ENCODE peak calls at places on chromosome 3, in six cellular contexts. N is AG08396, Z is ELR, M is Caco-2, K is pons, V is ELF-1. S is an unnamed sample.

GRCh38 chr3:151008699-151009098 is 36.2 kb upstream of the CLRN1 start:
- DNase-seq in V (no peak), K (peak), N (peak), M (peak), Z (peak), S (peak)

GRCh38 chr3:14532691-14533456 is 7.3 kb downstream of the GRIP2 start:
- DNase-seq in K (no peak), N (no peak), M (no peak), V (peak), Z (peak), S (no peak)

GRCh38 chr3:62557450-62557849 is 184.1 kb upstream of the FEZF2 start:
- DNase-seq in K (no peak), V (no peak), M (no peak), Z (no peak), N (no peak), S (no peak)

GRCh38 chr3:71713041-71713440 is 12.2 kb downstream of the EIF4E3 start:
- DNase-seq in M (no peak), K (no peak), N (no peak), V (no peak), Z (no peak), S (no peak)

GRCh38 chr3:87227104-87227834 is at the start of gene CHMP2B:
- DNase-seq in K (peak), M (peak), Z (peak), N (peak), V (peak), S (peak)

GRCh38 chr3:46085421-46086082 is 58.3 kb upstream of the XCR1 start:
- DNase-seq in K (no peak), N (no peak), V (no peak), M (no peak), Z (no peak), S (no peak)

GRCh38 chr3:100634493-100635272 is 25.3 kb downstream of the ADGRG7 start:
- DNase-seq in Z (peak), K (no peak), N (no peak), M (peak), V (peak), S (no peak)

GRCh38 chr3:122415762-122416654 is at the start of gene WDR5B:
- DNase-seq in V (peak), Z (peak), M (peak), N (peak), K (peak), S (peak)

GRCh38 chr3:111668912-111669488 is 73.9 kb upstream of the ZBED2 start:
- DNase-seq in K (peak), M (peak), Z (peak), V (peak), N (peak), S (peak)

GRCh38 chr3:195458188-195458800 is 15.5 kb upstream of the ACAP2 start:
- DNase-seq in K (peak), Z (no peak), M (no peak), N (no peak), V (no peak), S (no peak)

GRCh38 chr3:112409061-112409460 is 76.1 kb downstream of the CD200 start:
- DNase-seq in N (no peak), K (no peak), V (no peak), Z (no peak), M (peak), S (no peak)

GRCh38 chr3:138349926-138350665 is 1.7 kb downstream of the MRAS start:
- DNase-seq in K (no peak), Z (no peak), V (no peak), M (no peak), N (peak), S (no peak)

GRCh38 chr3:129809297-129809696 is 84.2 kb downstream of the TMCC1 start:
- DNase-seq in V (no peak), N (no peak), M (no peak), Z (no peak), K (no peak), S (no peak)

GRCh38 chr3:65871305-65872141 is 167.2 kb downstream of the MAGI1 start:
- DNase-seq in Z (no peak), N (no peak), K (peak), V (no peak), M (peak), S (no peak)

GRCh38 chr3:151327571-151328198 is 1.7 kb downstream of the P2RY13 start:
- DNase-seq in M (no peak), Z (peak), V (no peak), N (no peak), K (peak), S (no peak)

GRCh38 chr3:172846706-172847105 is 96.2 kb downstream of the ECT2 start:
- DNase-seq in N (no peak), Z (peak), V (no peak), M (no peak), K (no peak), S (peak)

GRCh38 chr3:10198761-10199688 is 34.3 kb downstream of the IRAK2 start:
- DNase-seq in M (no peak), Z (peak), N (no peak), K (peak), V (no peak), S (no peak)

GRCh38 chr3:190150681-190151080 is 30.0 kb upstream of the P3H2 start:
- DNase-seq in V (peak), N (no peak), K (no peak), M (no peak), Z (no peak), S (no peak)

GRCh38 chr3:14393440-14394111 is 8.8 kb upstream of the SLC6A6 start:
- DNase-seq in K (no peak), V (peak), M (no peak), Z (no peak), N (peak), S (no peak)

GRCh38 chr3:50028336-50028735 is 60.4 kb upstream of the RBM5 start:
- DNase-seq in V (no peak), Z (no peak), N (peak), M (no peak), K (no peak), S (no peak)

GRCh38 chr3:66336358-66336766 is 115.6 kb downstream of the SLC25A26 start:
- DNase-seq in Z (no peak), K (peak), N (no peak), M (no peak), V (no peak), S (no peak)

GRCh38 chr3:147854542-147854941 is 445.4 kb downstream of the ZIC1 start:
- DNase-seq in Z (no peak), V (no peak), K (no peak), M (no peak), N (no peak), S (no peak)

GRCh38 chr3:123412811-123413588 is 35.9 kb downstream of the ADCY5 start:
- DNase-seq in K (peak), Z (no peak), V (peak), N (no peak), M (no peak), S (no peak)

GRCh38 chr3:164303894-164304293 is 774.4 kb downstream of the SI start:
- DNase-seq in K (no peak), N (no peak), M (no peak), V (no peak), Z (no peak), S (no peak)

GRCh38 chr3:43378066-43378935 is 92.0 kb downstream of the SNRK start:
- DNase-seq in N (peak), V (peak), K (no peak), Z (peak), M (peak), S (no peak)

GRCh38 chr3:81998139-81998755 is 236.8 kb upstream of the GBE1 start:
- DNase-seq in N (no peak), V (no peak), Z (peak), K (no peak), M (no peak), S (no peak)

GRCh38 chr3:111859061-111859973 is at the start of gene PHLDB2:
- DNase-seq in N (peak), K (no peak), M (peak), V (peak), Z (peak), S (no peak)

GRCh38 chr3:52392216-52392930 is 52.5 kb downstream of the SEMA3G start:
- DNase-seq in K (no peak), Z (no peak), N (no peak), V (no peak), M (no peak), S (no peak)

GRCh38 chr3:160999268-160999667 is 105.9 kb downstream of the B3GALNT1 start:
- DNase-seq in K (no peak), Z (no peak), V (no peak), N (no peak), M (no peak), S (no peak)

GRCh38 chr3:110568246-110568645 is 503.4 kb upstream of the NECTIN3 start:
- DNase-seq in N (peak), K (no peak), Z (peak), M (no peak), V (no peak), S (no peak)

GRCh38 chr3:108862865-108863798 is 40.5 kb downstream of the TRAT1 start:
- DNase-seq in Z (peak), M (no peak), V (no peak), K (no peak), N (peak), S (no peak)

GRCh38 chr3:55487376-55488241 is 503 bp upstream of the WNT5A start:
- DNase-seq in Z (peak), N (no peak), K (peak), M (peak), V (peak), S (no peak)

GRCh38 chr3:127422663-127423375 is 135.0 kb upstream of the PRR20G start:
- DNase-seq in V (no peak), K (no peak), Z (no peak), N (no peak), M (no peak), S (no peak)

GRCh38 chr3:183202004-183202722 is 39.6 kb upstream of the LAMP3 start:
- DNase-seq in K (no peak), N (no peak), Z (no peak), M (no peak), V (no peak), S (no peak)

GRCh38 chr3:104521606-104522336 is 844.9 kb upstream of the ALCAM start:
- DNase-seq in K (peak), M (no peak), N (no peak), V (no peak), Z (no peak), S (peak)

GRCh38 chr3:128351476-128352085 is 115.1 kb downstream of the DNAJB8 start:
- DNase-seq in N (no peak), K (peak), Z (no peak), V (no peak), M (no peak), S (peak)